ENCODE peak calls at places on chromosomes 4 and X, in nine cellular contexts. C, F, Q, H, D, J, N, W and V are unnamed samples.

GRCh38 chr4:182216005-182216404 is 27.2 kb upstream of the TENM3 start:
- DNase-seq in W (no peak), H (no peak), F (no peak), N (no peak), D (no peak), J (no peak), Q (no peak), C (no peak), V (no peak)

GRCh38 chrX:9532349-9532748 is 67.5 kb downstream of the TBL1X start:
- DNase-seq in W (no peak), F (no peak), Q (no peak), D (no peak), C (no peak), H (no peak), J (no peak), N (no peak), V (no peak)

GRCh38 chr4:60729194-60729593 is 470.9 kb upstream of the ADGRL3 start:
- DNase-seq in H (no peak), J (no peak), W (no peak), Q (no peak), C (no peak), D (no peak), N (no peak), F (no peak), V (no peak)

GRCh38 chr4:7823416-7823824 is 116.2 kb downstream of the AFAP1 start:
- DNase-seq in N (no peak), D (no peak), W (no peak), J (no peak), C (no peak), H (peak; percentile 44), F (no peak), Q (no peak), V (no peak)

GRCh38 chr4:155796031-155796430 is 37.2 kb downstream of the GUCY1B1 start:
- DNase-seq in F (no peak), Q (no peak), D (no peak), H (no peak), N (peak; percentile 53), C (no peak), J (peak; percentile 28), W (no peak), V (no peak)

GRCh38 chr4:149933883-149934282 is 118.2 kb upstream of the IQCM start:
- DNase-seq in C (no peak), N (no peak), F (no peak), H (no peak), D (no peak), W (no peak), Q (no peak), J (no peak), V (no peak)

GRCh38 chr4:17771284-17771908 is 10.0 kb downstream of the FAM184B start:
- DNase-seq in W (no peak), N (no peak), Q (no peak), H (no peak), C (peak; percentile 58), J (no peak), D (peak; percentile 62), F (no peak), V (no peak)

GRCh38 chrX:13005671-13006473 is 31.0 kb downstream of the TMSB4X start:
- DNase-seq in D (no peak), N (no peak), Q (no peak), H (peak; percentile 54), F (no peak), C (no peak), W (no peak), J (no peak), V (no peak)

GRCh38 chr4:39319678-39320077 is 46.5 kb downstream of the RFC1 start:
- DNase-seq in H (no peak), C (no peak), D (no peak), N (no peak), F (no peak), Q (no peak), W (no peak), J (peak; percentile 55), V (no peak)

GRCh38 chrX:121179972-121180371 is 132.6 kb downstream of the GLUD2 start:
- DNase-seq in N (no peak), D (no peak), F (no peak), Q (no peak), C (no peak), H (no peak), W (no peak), J (no peak), V (no peak)

GRCh38 chr4:6715704-6716017 is 313 bp upstream of the BLOC1S4 start:
- DNase-seq in D (no peak), C (no peak), N (no peak), J (no peak), H (no peak), Q (peak; percentile 47), W (no peak), F (no peak), V (no peak)

GRCh38 chr4:114383055-114383454 is 215.6 kb upstream of the UGT8 start:
- DNase-seq in F (no peak), Q (no peak), N (no peak), C (no peak), D (no peak), W (no peak), J (no peak), H (no peak), V (no peak)

GRCh38 chr4:47704693-47705325 is 133.1 kb downstream of the CORIN start:
- DNase-seq in N (peak; percentile 79), Q (no peak), W (no peak), D (peak; percentile 63), F (no peak), J (no peak), H (peak; percentile 35), C (no peak), V (peak; percentile 27)

GRCh38 chrX:33211356-33212254 is at the start of gene DMD:
- DNase-seq in W (no peak), F (no peak), N (peak; percentile 27), Q (no peak), C (peak; percentile 75), J (no peak), D (peak; percentile 57), H (no peak), V (peak; percentile 3)

GRCh38 chrX:105610401-105610800 is 211.9 kb upstream of the NRK start:
- DNase-seq in H (no peak), C (no peak), F (no peak), J (no peak), Q (no peak), N (no peak), W (no peak), D (no peak), V (no peak)

DNA sequence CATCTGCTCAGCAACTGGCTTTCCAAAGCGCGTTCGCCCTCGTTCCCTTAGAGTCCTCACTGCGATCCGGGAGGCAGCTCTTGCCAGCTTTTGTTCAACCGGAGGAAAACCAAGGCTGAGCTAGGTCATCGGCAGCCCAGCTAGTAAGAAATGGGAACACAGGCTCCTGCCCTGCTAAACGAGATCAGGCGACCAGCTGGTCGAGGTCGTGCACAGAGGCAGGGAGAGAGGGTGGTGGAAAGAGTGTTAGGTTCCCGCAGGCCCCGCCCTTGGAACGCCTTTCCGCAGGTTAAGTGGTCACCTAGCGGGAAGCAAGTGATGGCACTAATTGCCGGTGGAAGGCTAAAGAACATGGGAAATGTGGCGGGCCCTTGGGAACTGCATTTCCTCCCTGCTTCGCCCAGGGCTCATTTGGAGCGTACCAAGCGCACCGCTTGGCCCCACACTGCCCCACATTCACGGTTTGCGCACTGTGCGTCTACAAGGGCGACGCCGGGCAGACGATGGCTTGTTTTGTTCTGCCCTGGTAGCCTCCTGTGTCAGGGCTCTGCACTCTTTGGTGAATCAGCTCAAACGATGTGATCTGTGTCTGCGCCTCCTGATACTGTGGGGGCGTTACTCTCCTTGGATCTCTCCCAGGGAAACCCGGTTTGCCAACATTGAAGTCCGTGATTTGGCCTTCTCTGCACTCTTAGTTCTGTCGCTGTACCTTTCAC is 7.2 kb upstream of the PRDM8 start:
- DNase-seq in N (peak; percentile 89), F (no peak), Q (no peak), H (no peak), W (no peak), D (no peak), C (no peak), J (no peak), V (no peak)
- TF ChIP-seq POLR2AphosphoS5 in N (no peak), F (no peak), Q (no peak), H (no peak), W (no peak), D (no peak), C (no peak), J (no peak), V (no peak)

DNA sequence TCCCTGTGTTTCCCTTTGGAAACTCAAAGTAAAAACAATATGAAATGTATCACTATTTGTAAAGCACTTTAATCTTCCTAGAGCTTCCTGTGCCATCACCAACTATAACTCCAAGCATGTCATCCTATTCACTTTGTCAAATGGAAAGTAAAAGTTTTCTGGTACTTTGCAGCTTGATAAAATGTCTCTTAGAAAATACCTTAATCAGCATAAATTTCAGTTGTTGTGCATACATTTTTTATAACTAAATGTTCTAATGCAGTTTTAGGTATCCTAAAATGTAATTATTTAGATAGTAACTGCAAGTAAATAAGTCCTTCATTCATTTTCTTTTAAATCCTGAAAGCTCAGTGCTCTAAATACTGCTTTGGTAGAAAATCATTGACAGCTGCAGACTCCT is 558.7 kb downstream of the GRID2 start:
- DNase-seq in N (no peak), H (no peak), C (no peak), D (no peak), J (no peak), F (no peak), W (no peak), Q (no peak), V (no peak)
- TF ChIP-seq POLR2AphosphoS5 in N (no peak), H (no peak), C (no peak), D (no peak), J (no peak), F (no peak), W (no peak), Q (no peak), V (no peak)

GRCh38 chr4:111641813-111642579 is 503.3 kb upstream of the FAM241A start:
- DNase-seq in H (peak; percentile 49), D (peak; percentile 59), Q (peak; percentile 93), F (peak; percentile 91), W (no peak), C (peak; percentile 23), N (peak; percentile 93), J (peak; percentile 91), V (peak; percentile 60)
- TF ChIP-seq POLR2AphosphoS5 in H (no peak), D (no peak), Q (no peak), F (no peak), W (no peak), C (no peak), N (no peak), J (no peak), V (peak; percentile 38)

GRCh38 chr4:100982345-100982744 is 365.0 kb downstream of the PPP3CA start:
- DNase-seq in H (no peak), F (no peak), C (no peak), W (no peak), N (no peak), Q (no peak), J (no peak), D (no peak), V (no peak)

GRCh38 chr4:100983426-100983825 is 363.9 kb downstream of the PPP3CA start:
- DNase-seq in W (no peak), C (no peak), H (no peak), F (no peak), N (no peak), Q (no peak), J (no peak), D (no peak), V (no peak)

GRCh38 chr4:100985576-100985975 is 361.8 kb downstream of the PPP3CA start:
- DNase-seq in H (no peak), J (no peak), C (no peak), W (no peak), Q (no peak), D (no peak), N (no peak), F (no peak), V (no peak)

GRCh38 chr4:100986360-100986868 is 360.9 kb downstream of the PPP3CA start:
- DNase-seq in W (no peak), C (no peak), D (no peak), N (peak; percentile 69), H (no peak), F (no peak), Q (no peak), J (no peak), V (no peak)

GRCh38 chr4:100984901-100985300 is 362.4 kb downstream of the PPP3CA start:
- DNase-seq in C (no peak), H (no peak), W (no peak), Q (no peak), D (no peak), F (no peak), N (no peak), J (no peak), V (no peak)
- TF ChIP-seq POLR2AphosphoS5 in C (no peak), H (no peak), W (no peak), Q (no peak), D (no peak), F (no peak), N (no peak), J (no peak), V (no peak)